ENCODE peak calls at places on chromosome 10, in four cellular contexts. One of them, this sample, is unnamed.

GRCh38 chr10:17476073-17476472 is 21.7 kb upstream of the ST8SIA6 start:
- DNase-seq in AG10803: no peak
- DNase-seq in ovary: no peak
- DNase-seq in Peyer's patch: no peak
- DNase-seq in this sample: no peak

GRCh38 chr10:46297406-46298204 is 10.8 kb downstream of the ANTXRL start:
- DNase-seq in AG10803: no peak
- DNase-seq in ovary: no peak
- DNase-seq in Peyer's patch: no peak
- DNase-seq in this sample: no peak

GRCh38 chr10:5814110-5815107 is 1.2 kb upstream of the GDI2 start:
- DNase-seq in AG10803: peak
- DNase-seq in ovary: no peak
- DNase-seq in Peyer's patch: no peak
- DNase-seq in this sample: no peak

GRCh38 chr10:1233031-1233430 is 176.8 kb downstream of the WDR37 start:
- DNase-seq in AG10803: no peak
- DNase-seq in ovary: no peak
- DNase-seq in Peyer's patch: no peak
- DNase-seq in this sample: no peak

GRCh38 chr10:29583674-29584073 is 51.1 kb downstream of the SVIL start:
- DNase-seq in AG10803: no peak
- DNase-seq in ovary: no peak
- DNase-seq in Peyer's patch: no peak
- DNase-seq in this sample: no peak

GRCh38 chr10:43120948-43121290 is 17.3 kb upstream of the CSGALNACT2 start:
- DNase-seq in AG10803: no peak
- DNase-seq in ovary: peak
- DNase-seq in Peyer's patch: peak
- DNase-seq in this sample: no peak

GRCh38 chr10:61262486-61263261 is 190.5 kb downstream of the TMEM26 start:
- DNase-seq in AG10803: peak
- DNase-seq in ovary: no peak
- DNase-seq in Peyer's patch: no peak
- DNase-seq in this sample: peak

GRCh38 chr10:127354992-127355391 is 158.6 kb upstream of the INSYN2A start:
- DNase-seq in AG10803: no peak
- DNase-seq in ovary: no peak
- DNase-seq in Peyer's patch: no peak
- DNase-seq in this sample: no peak

GRCh38 chr10:32957341-32958084 is 517 bp downstream of the ITGB1 start:
- DNase-seq in AG10803: peak
- DNase-seq in ovary: peak
- DNase-seq in Peyer's patch: peak
- DNase-seq in this sample: no peak

GRCh38 chr10:24254180-24254579 is 45.2 kb downstream of the KIAA1217 start:
- DNase-seq in AG10803: peak
- DNase-seq in ovary: no peak
- DNase-seq in Peyer's patch: no peak
- DNase-seq in this sample: no peak

GRCh38 chr10:129332476-129332875 is 134.6 kb upstream of the MGMT start:
- DNase-seq in AG10803: no peak
- DNase-seq in ovary: no peak
- DNase-seq in Peyer's patch: no peak
- DNase-seq in this sample: no peak

GRCh38 chr10:79320785-79321493 is 26.3 kb upstream of the PPIF start:
- DNase-seq in AG10803: peak
- DNase-seq in ovary: no peak
- DNase-seq in Peyer's patch: no peak
- DNase-seq in this sample: no peak

GRCh38 chr10:43949351-43949750 is 300.7 kb upstream of the ZNF32 start:
- DNase-seq in AG10803: no peak
- DNase-seq in ovary: no peak
- DNase-seq in Peyer's patch: no peak
- DNase-seq in this sample: no peak

GRCh38 chr10:85600026-85600743 is 766.4 kb downstream of the GRID1 start:
- DNase-seq in AG10803: no peak
- DNase-seq in ovary: no peak
- DNase-seq in Peyer's patch: no peak
- DNase-seq in this sample: no peak

GRCh38 chr10:80168679-80169380 is 36.3 kb downstream of the PLAC9 start:
- DNase-seq in AG10803: no peak
- DNase-seq in ovary: no peak
- DNase-seq in Peyer's patch: no peak
- DNase-seq in this sample: no peak

GRCh38 chr10:5479481-5480161 is 19.7 kb downstream of the CALML5 start:
- DNase-seq in AG10803: no peak
- DNase-seq in ovary: no peak
- DNase-seq in Peyer's patch: peak
- DNase-seq in this sample: no peak

GRCh38 chr10:70109064-70109729 is 23.4 kb downstream of the AIFM2 start:
- DNase-seq in AG10803: no peak
- DNase-seq in ovary: no peak
- DNase-seq in Peyer's patch: no peak
- DNase-seq in this sample: no peak

GRCh38 chr10:70101668-70102067 is 31.0 kb downstream of the AIFM2 start:
- DNase-seq in AG10803: no peak
- DNase-seq in ovary: no peak
- DNase-seq in Peyer's patch: no peak
- DNase-seq in this sample: no peak

GRCh38 chr10:70111496-70111895 is 21.1 kb downstream of the AIFM2 start:
- DNase-seq in AG10803: no peak
- DNase-seq in ovary: no peak
- DNase-seq in Peyer's patch: no peak
- DNase-seq in this sample: no peak

GRCh38 chr10:70106958-70107791 is 25.4 kb downstream of the AIFM2 start:
- DNase-seq in AG10803: no peak
- DNase-seq in ovary: no peak
- DNase-seq in Peyer's patch: no peak
- DNase-seq in this sample: no peak
- TF ChIP-seq CTCF in AG10803: peak
- TF ChIP-seq CTCF in ovary: no peak
- TF ChIP-seq CTCF in Peyer's patch: no peak
- TF ChIP-seq CTCF in this sample: peak

DNA sequence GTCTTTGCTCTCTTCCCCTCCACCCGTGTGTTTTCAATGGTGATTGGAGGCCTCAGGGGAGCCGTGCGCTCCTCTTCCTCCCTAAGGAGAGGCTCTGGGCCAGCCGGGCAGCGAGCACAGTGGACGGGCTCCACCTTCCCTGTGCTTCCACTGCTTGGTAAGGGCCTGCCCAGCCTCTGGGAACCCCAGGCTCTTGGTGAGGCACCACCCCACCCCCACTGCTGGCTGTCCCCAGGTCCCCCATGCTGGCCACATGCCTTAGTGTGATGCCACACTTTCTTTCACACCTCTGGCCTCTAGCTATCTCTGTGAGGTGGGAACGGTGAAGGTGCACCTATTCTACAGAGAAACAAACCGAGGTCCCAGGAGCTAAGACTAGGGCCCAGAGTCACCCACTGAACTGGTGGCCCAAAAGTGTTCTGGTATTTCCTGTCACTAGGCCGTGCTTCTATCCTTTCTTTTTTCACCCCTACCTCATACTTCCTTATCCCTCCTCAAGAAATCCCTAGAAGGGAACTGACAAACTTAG is 53.3 kb downstream of the UNC5B start:
- DNase-seq in AG10803: no peak
- DNase-seq in ovary: no peak
- DNase-seq in Peyer's patch: no peak
- DNase-seq in this sample: no peak
- H3K4me3 ChIP-seq in AG10803: no peak
- H3K4me3 ChIP-seq in ovary: no peak
- H3K4me3 ChIP-seq in Peyer's patch: no peak
- H3K4me3 ChIP-seq in this sample: no peak

DNA sequence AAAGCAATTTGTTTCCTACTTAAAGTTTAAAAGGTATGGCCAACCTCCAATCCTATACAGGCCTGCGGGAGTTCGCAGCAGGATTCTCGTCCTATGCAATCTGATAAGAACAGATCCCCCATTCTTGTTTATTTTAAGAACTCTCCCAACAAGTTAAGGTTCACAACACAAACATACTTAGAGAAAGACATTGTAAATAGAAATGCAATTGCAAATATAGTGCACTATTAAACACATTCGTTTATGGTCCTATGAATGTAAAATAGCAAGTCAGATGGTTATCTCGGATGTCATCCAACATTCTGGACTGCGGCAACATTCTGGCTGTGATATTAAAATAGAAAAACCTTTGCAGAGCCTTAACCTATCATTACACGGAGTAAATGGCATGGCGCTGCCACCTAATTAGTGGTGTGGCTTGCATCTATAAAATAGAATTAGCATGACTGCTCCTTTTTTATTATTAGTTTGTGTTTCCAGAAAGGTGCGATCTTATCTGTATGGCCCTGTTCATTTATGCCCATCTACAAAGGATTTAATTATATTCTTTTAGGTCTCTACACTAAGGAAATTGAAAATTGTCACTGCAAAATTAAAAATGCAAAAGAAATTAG is 37.0 kb downstream of the BEND7 start:
- DNase-seq in AG10803: no peak
- DNase-seq in ovary: no peak
- DNase-seq in Peyer's patch: no peak
- DNase-seq in this sample: no peak
- TF ChIP-seq CTCF in AG10803: no peak
- TF ChIP-seq CTCF in ovary: no peak
- TF ChIP-seq CTCF in Peyer's patch: no peak
- TF ChIP-seq CTCF in this sample: no peak

GRCh38 chr10:63866075-63866746 is 345.0 kb downstream of the REEP3 start:
- DNase-seq in AG10803: peak
- DNase-seq in ovary: peak
- DNase-seq in Peyer's patch: peak
- DNase-seq in this sample: peak
- H3K4me3 ChIP-seq in AG10803: no peak
- H3K4me3 ChIP-seq in ovary: no peak
- H3K4me3 ChIP-seq in Peyer's patch: no peak
- H3K4me3 ChIP-seq in this sample: no peak

DNA sequence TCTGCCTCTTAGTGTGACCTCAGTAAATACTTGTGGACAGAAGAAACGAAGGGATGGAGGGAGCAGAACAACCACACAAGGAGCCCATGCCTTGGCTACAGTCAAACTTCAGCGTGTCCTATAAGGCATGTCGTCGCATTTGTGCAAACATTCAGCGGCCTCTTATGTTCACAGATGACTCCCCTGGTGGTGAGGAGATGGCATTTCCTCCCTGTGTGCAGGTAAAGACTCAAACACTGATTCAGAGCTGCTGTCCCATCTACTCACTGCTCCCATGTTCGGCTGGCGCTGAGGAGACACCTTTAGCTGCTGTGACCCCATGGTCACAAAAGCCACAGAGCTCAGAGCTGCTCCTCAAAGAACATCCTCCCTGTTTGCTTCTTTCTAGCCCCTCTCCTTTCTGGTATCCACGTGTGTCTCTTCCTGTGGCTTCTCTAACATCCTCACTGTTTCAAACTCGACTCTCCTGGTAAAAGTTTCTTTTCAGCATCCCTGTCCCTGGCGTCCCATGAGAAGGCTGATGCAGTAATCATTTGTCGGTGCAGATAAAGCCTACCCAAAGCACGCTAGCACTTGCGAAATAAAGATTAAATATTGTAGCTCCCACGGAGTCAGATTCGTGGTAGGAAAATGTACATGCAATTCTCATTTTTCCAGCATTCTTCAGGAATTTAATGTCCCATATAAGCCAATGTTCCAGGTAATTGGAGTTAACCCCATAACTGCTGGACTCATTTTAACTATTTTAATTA is 124.9 kb upstream of the NEBL start:
- DNase-seq in AG10803: no peak
- DNase-seq in ovary: no peak
- DNase-seq in Peyer's patch: no peak
- DNase-seq in this sample: no peak
- TF ChIP-seq CTCF in AG10803: no peak
- TF ChIP-seq CTCF in ovary: no peak
- TF ChIP-seq CTCF in Peyer's patch: no peak
- TF ChIP-seq CTCF in this sample: no peak

GRCh38 chr10:97192952-97193435 is 7.2 kb upstream of the SLIT1 start:
- DNase-seq in AG10803: no peak
- DNase-seq in ovary: no peak
- DNase-seq in Peyer's patch: no peak
- DNase-seq in this sample: no peak

GRCh38 chr10:97197030-97197500 is 11.3 kb upstream of the SLIT1 start:
- DNase-seq in AG10803: no peak
- DNase-seq in ovary: peak
- DNase-seq in Peyer's patch: no peak
- DNase-seq in this sample: no peak

GRCh38 chr10:97200616-97201015 is 14.9 kb upstream of the SLIT1 start:
- DNase-seq in AG10803: no peak
- DNase-seq in ovary: no peak
- DNase-seq in Peyer's patch: no peak
- DNase-seq in this sample: no peak

GRCh38 chr10:97195654-97196212 is 10.0 kb upstream of the SLIT1 start:
- DNase-seq in AG10803: no peak
- DNase-seq in ovary: peak
- DNase-seq in Peyer's patch: no peak
- DNase-seq in this sample: no peak

GRCh38 chr10:97196213-97197029 is 10.7 kb upstream of the SLIT1 start:
- DNase-seq in AG10803: peak
- DNase-seq in ovary: peak
- DNase-seq in Peyer's patch: peak
- DNase-seq in this sample: no peak
- H3K4me3 ChIP-seq in AG10803: peak
- H3K4me3 ChIP-seq in ovary: peak
- H3K4me3 ChIP-seq in Peyer's patch: peak
- H3K4me3 ChIP-seq in this sample: peak

DNA sequence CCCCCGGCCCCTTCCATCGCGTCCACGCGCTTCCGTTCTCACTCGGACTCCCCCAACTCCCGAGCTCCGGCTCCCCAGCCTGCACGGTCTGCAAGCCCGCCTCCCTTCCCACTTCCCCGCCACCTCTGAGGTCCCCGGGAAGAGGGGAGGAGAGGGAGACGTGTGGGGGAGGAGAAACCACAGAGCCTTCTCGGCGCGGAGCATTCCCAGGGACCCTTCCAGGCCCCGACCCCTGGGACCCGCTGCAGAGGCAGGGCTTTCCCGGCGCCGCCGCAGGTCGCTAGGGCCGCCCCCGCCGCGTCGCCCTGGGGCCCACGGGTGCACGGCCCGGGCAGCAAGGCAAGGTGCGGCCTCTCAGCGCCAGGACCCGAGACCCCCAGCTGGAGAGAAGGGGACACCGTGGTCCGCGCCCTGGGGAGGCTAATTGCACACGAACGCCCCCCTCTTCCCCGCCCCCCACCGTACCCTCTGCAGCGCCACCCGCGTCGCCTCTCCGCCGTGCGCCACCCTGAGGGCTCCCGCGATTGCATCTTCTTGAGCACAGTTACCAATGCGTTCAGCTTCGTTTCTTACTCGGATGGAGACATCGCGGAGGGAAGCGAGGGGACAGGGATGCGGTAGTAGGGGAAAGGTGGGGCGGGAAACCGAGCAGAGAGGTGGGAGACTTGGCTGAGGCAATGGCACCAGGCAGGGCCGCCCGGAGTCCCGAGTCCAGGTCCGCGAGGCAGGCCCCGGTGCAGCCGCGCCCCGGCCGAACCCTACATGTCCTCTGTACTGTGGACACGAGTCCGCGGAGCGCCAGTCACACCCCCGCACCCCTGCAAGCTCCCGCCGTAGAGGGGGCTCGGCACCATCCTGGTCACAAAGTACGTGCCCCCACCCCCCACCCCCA is 29.0 kb downstream of the SKIDA1 start:
- DNase-seq in AG10803: peak
- DNase-seq in ovary: peak
- DNase-seq in Peyer's patch: peak
- DNase-seq in this sample: no peak
- TF ChIP-seq CTCF in AG10803: peak
- TF ChIP-seq CTCF in ovary: no peak
- TF ChIP-seq CTCF in Peyer's patch: no peak
- TF ChIP-seq CTCF in this sample: peak

GRCh38 chr10:7406712-7407333 is 4.0 kb downstream of the SFMBT2 start:
- DNase-seq in AG10803: no peak
- DNase-seq in ovary: peak
- DNase-seq in Peyer's patch: no peak
- DNase-seq in this sample: no peak
- H3K4me3 ChIP-seq in AG10803: no peak
- H3K4me3 ChIP-seq in ovary: peak
- H3K4me3 ChIP-seq in Peyer's patch: peak
- H3K4me3 ChIP-seq in this sample: no peak